ENCODE peak calls at places on chromosomes 16 and 17, in nine cellular contexts. Q, J, K, X, T, A, W, O and D are unnamed samples.

GRCh38 chr17:48106802-48107136 is 797 bp upstream of the SNX11 start:
- DNase-seq in J (no peak), T (no peak), W (no peak), O (no peak), K (no peak), X (no peak), A (peak; percentile 28), Q (no peak), D (no peak)

GRCh38 chr17:34723875-34724274 is 144.5 kb downstream of the TMEM132E start:
- DNase-seq in A (no peak), X (no peak), K (no peak), T (no peak), Q (no peak), J (no peak), O (no peak), W (no peak), D (no peak)

GRCh38 chr16:80569440-80570105 is 28.8 kb downstream of the DYNLRB2 start:
- DNase-seq in T (no peak), X (no peak), O (no peak), W (no peak), Q (no peak), A (no peak), K (peak; percentile 34), J (peak; percentile 34), D (no peak)

GRCh38 chr17:35865412-35866355 is 3.0 kb downstream of the HEATR9 start:
- DNase-seq in O (no peak), T (no peak), X (no peak), J (no peak), A (no peak), W (no peak), K (peak; percentile 76), Q (no peak), D (no peak)

GRCh38 chr16:68377667-68378420 is 67.0 kb downstream of the PRMT7 start:
- DNase-seq in X (no peak), Q (no peak), O (no peak), J (no peak), A (no peak), W (no peak), K (no peak), T (no peak), D (no peak)

GRCh38 chr16:4370570-4371480 is 823 bp upstream of the VASN start:
- DNase-seq in Q (no peak), W (no peak), X (no peak), K (peak; percentile 88), T (peak; percentile 79), A (peak; percentile 66), J (no peak), O (peak; percentile 80), D (no peak)

GRCh38 chr16:1225051-1225451 is at the start of gene TPSG1:
- DNase-seq in X (no peak), Q (no peak), T (no peak), O (no peak), J (no peak), W (no peak), K (no peak), A (peak; percentile 27), D (no peak)

GRCh38 chr17:77735341-77736206 is 222.9 kb upstream of the TNRC6C start:
- DNase-seq in O (peak; percentile 78), Q (no peak), A (peak; percentile 34), J (no peak), X (peak; percentile 76), W (no peak), K (peak; percentile 73), T (peak; percentile 32), D (no peak)

GRCh38 chr17:60652484-60653247 is 25.0 kb upstream of the BCAS3 start:
- DNase-seq in W (no peak), K (no peak), X (no peak), J (no peak), Q (no peak), A (no peak), T (no peak), O (no peak), D (no peak)

GRCh38 chr16:51222016-51222415 is 70.9 kb upstream of the SALL1 start:
- DNase-seq in J (no peak), K (no peak), A (no peak), W (no peak), T (no peak), O (no peak), X (no peak), Q (no peak), D (no peak)

GRCh38 chr17:82876149-82876548 is 36.3 kb upstream of the ZNF750 start:
- DNase-seq in A (no peak), O (no peak), W (no peak), Q (no peak), T (no peak), K (peak; percentile 37), J (no peak), X (no peak), D (no peak)

GRCh38 chr17:48646183-48647102 is 20.3 kb upstream of the HOXB9 start:
- DNase-seq in W (no peak), T (no peak), J (no peak), A (peak; percentile 76), X (peak; percentile 90), O (no peak), Q (no peak), K (no peak), D (no peak)

GRCh38 chr17:81234940-81235821 is 3.7 kb downstream of the TEPSIN start:
- DNase-seq in W (no peak), K (no peak), O (no peak), A (no peak), Q (no peak), J (no peak), T (no peak), X (no peak), D (no peak)

GRCh38 chr17:57293077-57293476 is 36.8 kb downstream of the MSI2 start:
- DNase-seq in X (no peak), T (no peak), K (no peak), A (no peak), Q (no peak), J (no peak), W (no peak), O (peak; percentile 31), D (no peak)

DNA sequence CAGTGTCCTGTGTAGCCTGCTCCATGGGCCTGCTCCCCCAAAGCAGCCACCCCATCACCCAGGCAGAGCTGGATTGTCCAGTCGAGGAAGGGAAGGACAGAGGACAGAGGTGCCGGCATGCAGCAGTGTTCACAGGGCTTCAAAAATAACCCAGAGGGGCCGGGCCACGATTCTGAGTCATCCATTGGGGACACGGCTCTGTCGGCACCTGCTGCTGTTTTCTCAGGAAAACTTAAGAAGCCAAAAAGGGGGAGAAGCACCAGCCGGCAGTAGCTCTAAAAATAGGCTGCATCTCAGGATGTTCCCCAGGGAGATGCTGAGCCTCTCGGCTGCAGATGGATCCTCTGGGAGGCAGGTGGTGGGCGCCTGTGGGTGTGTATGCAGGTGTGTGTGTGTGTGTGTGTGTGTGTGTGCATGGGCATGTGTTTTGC is 1.6 kb downstream of the CA7 start:
- DNase-seq in X (peak; percentile 51), A (no peak), Q (no peak), T (no peak), J (no peak), O (no peak), K (no peak), W (no peak), D (no peak)
- H3K27me3 ChIP-seq in X (peaks cover 51% of the 10 kb centered on the region), A (peaks cover 20% of the 10 kb centered on the region), Q (peaks cover 15% of the 10 kb centered on the region), T (no peaks in the 10 kb centered on the region), J (no peaks in the 10 kb centered on the region), O (peaks cover 21% of the 10 kb centered on the region), K (peaks cover 50% of the 10 kb centered on the region), W (no peaks in the 10 kb centered on the region), D (peaks cover 44% of the 10 kb centered on the region)

GRCh38 chr17:1315409-1315808 is 35.9 kb downstream of the TRARG1 start:
- DNase-seq in T (no peak), O (no peak), X (no peak), W (no peak), Q (no peak), K (no peak), J (no peak), A (no peak), D (no peak)
- H3K27me3 ChIP-seq in T (no peaks in the 10 kb centered on the region), O (no peaks in the 10 kb centered on the region), X (no peaks in the 10 kb centered on the region), W (peaks cover 80% of the 10 kb centered on the region), Q (no peaks in the 10 kb centered on the region), K (peaks cover 4% of the 10 kb centered on the region), J (peaks cover 3% of the 10 kb centered on the region), A (no peaks in the 10 kb centered on the region), D (peaks cover 1% of the 10 kb centered on the region)

GRCh38 chr17:79414063-79414462 is 196.8 kb downstream of the RBFOX3 start:
- DNase-seq in T (no peak), O (no peak), Q (no peak), J (no peak), A (no peak), W (no peak), X (no peak), K (no peak), D (no peak)

GRCh38 chr17:79414520-79415065 is 196.3 kb downstream of the RBFOX3 start:
- DNase-seq in J (no peak), T (no peak), W (no peak), K (no peak), Q (no peak), O (no peak), X (no peak), A (no peak), D (no peak)

GRCh38 chr17:79413591-79413990 is 197.3 kb downstream of the RBFOX3 start:
- DNase-seq in T (no peak), J (no peak), K (no peak), Q (no peak), X (no peak), O (no peak), W (no peak), A (no peak), D (no peak)

GRCh38 chr17:79415909-79416308 is 194.9 kb downstream of the RBFOX3 start:
- DNase-seq in X (no peak), A (no peak), Q (no peak), W (no peak), K (no peak), O (no peak), J (no peak), T (no peak), D (no peak)

DNA sequence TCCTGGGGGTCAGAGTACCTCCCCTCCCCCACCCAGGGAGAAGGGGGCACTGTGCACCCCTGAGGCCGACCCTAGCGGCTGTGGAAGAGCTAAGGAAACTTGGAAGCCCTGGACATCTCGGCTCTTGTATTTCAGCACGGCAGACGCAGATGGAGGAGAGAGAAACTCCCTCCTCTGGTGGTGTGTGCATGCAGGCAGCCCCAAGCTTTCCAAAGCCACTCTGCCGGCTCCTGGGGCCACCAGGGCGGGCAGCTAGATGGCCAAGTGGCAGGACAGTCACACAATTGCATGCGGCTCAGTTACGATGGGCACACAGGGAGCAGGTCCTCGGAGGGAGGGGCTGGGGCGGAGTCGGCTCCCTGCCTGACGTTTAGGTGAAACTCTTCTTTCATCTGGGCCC is 195.5 kb downstream of the RBFOX3 start:
- DNase-seq in T (no peak), X (no peak), J (no peak), W (no peak), Q (no peak), A (no peak), O (no peak), K (no peak), D (no peak)
- H3K27me3 ChIP-seq in T (no peaks in the 10 kb centered on the region), X (no peaks in the 10 kb centered on the region), J (no peaks in the 10 kb centered on the region), W (peaks cover 100% of the 10 kb centered on the region), Q (no peaks in the 10 kb centered on the region), A (no peaks in the 10 kb centered on the region), O (peaks cover 9% of the 10 kb centered on the region), K (no peaks in the 10 kb centered on the region), D (peaks cover 2% of the 10 kb centered on the region)

DNA sequence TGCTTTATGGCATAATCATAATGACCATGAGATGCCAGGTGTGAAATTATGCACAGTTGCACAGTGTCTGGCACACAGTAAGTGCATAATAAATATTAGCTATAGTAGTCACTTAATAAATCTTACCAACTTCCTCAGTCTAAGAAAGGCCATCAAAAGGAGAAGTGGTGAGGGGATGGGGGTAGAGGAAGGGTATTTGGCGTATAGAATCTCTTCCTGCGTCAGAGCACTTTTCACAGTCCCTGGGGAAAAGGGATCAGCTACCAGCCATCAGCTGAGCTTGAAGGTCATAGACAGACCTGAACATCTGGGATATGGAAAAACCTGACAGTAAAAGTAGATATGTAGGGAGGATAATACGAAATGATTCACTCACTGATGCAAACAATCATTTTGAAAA is 5.8 kb downstream of the CRHR1 start:
- DNase-seq in Q (no peak), T (no peak), O (no peak), J (no peak), A (no peak), W (no peak), K (no peak), X (no peak), D (no peak)
- H3K27me3 ChIP-seq in Q (no peaks in the 10 kb centered on the region), T (no peaks in the 10 kb centered on the region), O (peaks cover 30% of the 10 kb centered on the region), J (peaks cover 18% of the 10 kb centered on the region), A (peaks cover 24% of the 10 kb centered on the region), W (peaks cover 95% of the 10 kb centered on the region), K (peaks cover 30% of the 10 kb centered on the region), X (peaks cover 21% of the 10 kb centered on the region), D (peaks cover 39% of the 10 kb centered on the region)